ENCODE peak calls at places on chromosome 20, in five cellular contexts. H is NCI-H510A treated with DMSO at 0.1 percent for 48 hours; N is HCEC 1CT; A is stimulated activated effector memory CD8-positive, alpha-beta T cell treated with anti-CD3 and anti-CD28 coated beads, Interleukin-12 subunit alpha, Interleukin-12 subunit beta, amount 100 ng/mL, for 72 hours; M is DMS53. V is an unnamed sample.

GRCh38 chr20:56411759-56412472 is at the start of gene CASS4:
- DNase-seq in H (no peak), N (no peak), A (no peak), M (no peak), V (no peak)

GRCh38 chr20:14711681-14712080 is 374.3 kb upstream of the FLRT3 start:
- DNase-seq in H (no peak), N (no peak), A (no peak), M (no peak), V (no peak)

GRCh38 chr20:57290178-57290484 is 23.7 kb upstream of the BMP7 start:
- DNase-seq in H (no peak), N (no peak), A (no peak), M (no peak), V (no peak)

GRCh38 chr20:15236812-15237211 is 899.4 kb upstream of the FLRT3 start:
- DNase-seq in H (no peak), N (no peak), A (no peak), M (peak), V (no peak)

GRCh38 chr20:43744121-43744520 is 17.3 kb upstream of the GTSF1L start:
- DNase-seq in H (peak), N (peak), A (no peak), M (peak), V (no peak)

GRCh38 chr20:49701313-49701731 is 12.4 kb downstream of the B4GALT5 start:
- DNase-seq in H (no peak), N (peak), A (peak), M (peak), V (no peak)

GRCh38 chr20:33438481-33438880 is 5.1 kb downstream of the SNTA1 start:
- DNase-seq in H (no peak), N (no peak), A (no peak), M (no peak), V (no peak)

GRCh38 chr20:16930656-16931055 is 182.5 kb downstream of the OTOR start:
- DNase-seq in H (no peak), N (no peak), A (no peak), M (no peak), V (no peak)

GRCh38 chr20:11918280-11918952 is 723 bp downstream of the BTBD3 start:
- DNase-seq in H (no peak), N (no peak), A (no peak), M (peak), V (no peak)

GRCh38 chr20:34736106-34736505 is 32.0 kb downstream of the TP53INP2 start:
- DNase-seq in H (no peak), N (no peak), A (no peak), M (no peak), V (no peak)

GRCh38 chr20:54668271-54669053 is 193.1 kb downstream of the DOK5 start:
- DNase-seq in H (peak), N (no peak), A (peak), M (peak), V (no peak)

GRCh38 chr20:7879883-7880282 is 60.4 kb downstream of the HAO1 start:
- DNase-seq in H (no peak), N (peak), A (no peak), M (no peak), V (no peak)

GRCh38 chr20:47689726-47690125 is 95.6 kb downstream of the SULF2 start:
- DNase-seq in H (no peak), N (no peak), A (no peak), M (no peak), V (no peak)

GRCh38 chr20:46814366-46815232 is 80.0 kb upstream of the EYA2 start:
- DNase-seq in H (peak), N (peak), A (no peak), M (peak), V (no peak)

GRCh38 chr20:63212792-63213191 is 3.1 kb downstream of the YTHDF1 start:
- DNase-seq in H (no peak), N (no peak), A (no peak), M (no peak), V (no peak)

GRCh38 chr20:37528442-37529213 is 952 bp upstream of the BLCAP start:
- DNase-seq in H (no peak), N (no peak), A (no peak), M (peak), V (no peak)

GRCh38 chr20:57573893-57574292 is 13.0 kb downstream of the PCK1 start:
- DNase-seq in H (no peak), N (no peak), A (no peak), M (no peak), V (no peak)